ENCODE peak calls at places on chromosome 17, in five cellular contexts. X, L, O, B and M are unnamed samples.

GRCh38 chr17:6592193-6592592 is 35.8 kb upstream of the PITPNM3 start:
- DNase-seq in O (no peak), L (no peak), B (peak), X (no peak), M (peak)

GRCh38 chr17:61684818-61685217 is 93.8 kb upstream of the NACA2 start:
- DNase-seq in O (no peak), L (no peak), X (no peak), B (no peak), M (no peak)

GRCh38 chr17:67017895-67018294 is 26.5 kb upstream of the CACNG1 start:
- DNase-seq in X (no peak), L (no peak), B (no peak), O (no peak), M (no peak)

GRCh38 chr17:19753049-19753444 is 4.9 kb upstream of the ALDH3A1 start:
- DNase-seq in B (peak), O (peak), X (no peak), L (peak), M (peak)

GRCh38 chr17:71085238-71086033 is 916.1 kb downstream of the KCNJ2 start:
- DNase-seq in L (no peak), X (peak), O (no peak), B (no peak), M (no peak)

GRCh38 chr17:77501101-77501566 is 360.4 kb downstream of the SEC14L1 start:
- DNase-seq in X (peak), B (no peak), L (no peak), O (no peak), M (peak)

GRCh38 chr17:72613411-72614292 is 478.8 kb downstream of the SLC39A11 start:
- DNase-seq in L (no peak), X (no peak), B (peak), O (no peak), M (peak)

GRCh38 chr17:29412780-29413565 is 22.8 kb downstream of the TAOK1 start:
- DNase-seq in L (no peak), O (no peak), X (no peak), B (peak), M (peak)

GRCh38 chr17:19905514-19905913 is 37.8 kb upstream of the ULK2 start:
- DNase-seq in X (no peak), O (no peak), B (no peak), L (no peak), M (no peak)

GRCh38 chr17:65918921-65919546 is 272.9 kb downstream of the CEP112 start:
- DNase-seq in X (peak), O (no peak), L (no peak), B (peak), M (peak)

GRCh38 chr17:59766486-59766885 is 59.0 kb downstream of the VMP1 start:
- DNase-seq in L (no peak), B (no peak), O (no peak), X (no peak), M (peak)

GRCh38 chr17:7912927-7913524 is 3.1 kb downstream of the RNF227 start:
- DNase-seq in O (no peak), X (peak), L (no peak), B (peak), M (peak)

GRCh38 chr17:47338026-47338425 is 14.3 kb downstream of the EFCAB13 start:
- DNase-seq in L (no peak), B (no peak), O (no peak), X (no peak), M (no peak)

GRCh38 chr17:34672176-34672785 is 92.9 kb downstream of the TMEM132E start:
- DNase-seq in X (no peak), B (no peak), O (no peak), L (no peak), M (no peak)

GRCh38 chr17:5630434-5630833 is 46.1 kb upstream of the NLRP1 start:
- DNase-seq in O (no peak), X (no peak), L (no peak), B (no peak), M (no peak)

GRCh38 chr17:38729368-38729885 is 714 bp upstream of the CISD3 start:
- DNase-seq in B (no peak), L (no peak), O (no peak), X (no peak), M (no peak)

GRCh38 chr17:19508327-19508867 is 25.3 kb upstream of the SLC47A1 start:
- DNase-seq in X (peak), O (peak), L (peak), B (no peak), M (no peak)

GRCh38 chr17:77424585-77425344 is 284.0 kb downstream of the SEC14L1 start:
- DNase-seq in L (peak), X (no peak), B (peak), O (peak), M (peak)

GRCh38 chr17:6548578-6549330 is 7.6 kb downstream of the PITPNM3 start:
- DNase-seq in X (no peak), B (no peak), L (no peak), O (no peak), M (no peak)

GRCh38 chr17:46195217-46195855 is 2.1 kb upstream of the KANSL1 start:
- DNase-seq in O (no peak), B (no peak), L (no peak), X (no peak), M (no peak)

GRCh38 chr17:46192484-46193245 is 564 bp downstream of the KANSL1 start:
- DNase-seq in X (peak), L (peak), B (peak), O (peak), M (peak)

GRCh38 chr17:46193246-46193625 is at the start of gene KANSL1:
- DNase-seq in X (peak), B (peak), O (peak), L (peak), M (peak)

GRCh38 chr17:46194393-46195216 is 1.4 kb upstream of the KANSL1 start:
- DNase-seq in B (peak), L (no peak), X (peak), O (no peak), M (peak)

GRCh38 chr17:46193626-46194392 is 580 bp upstream of the KANSL1 start:
- DNase-seq in L (peak), O (peak), X (peak), B (peak), M (peak)
- TF ChIP-seq CTCF in L (peak), O (peak), X (peak), B (no peak), M (no peak)

GRCh38 chr17:50868594-50868993 is 2.4 kb upstream of the TOB1 start:
- DNase-seq in X (no peak), L (no peak), O (no peak), B (no peak), M (no peak)
- H3K4me3 ChIP-seq in X (peak), L (peak), O (peak), B (no peak), M (no peak)

GRCh38 chr17:40113110-40113960 is 8.4 kb upstream of the MSL1 start:
- DNase-seq in L (peak), B (peak), O (peak), X (peak), M (peak)
- TF ChIP-seq CTCF in L (peak), B (peak), O (peak), X (peak), M (peak)

DNA sequence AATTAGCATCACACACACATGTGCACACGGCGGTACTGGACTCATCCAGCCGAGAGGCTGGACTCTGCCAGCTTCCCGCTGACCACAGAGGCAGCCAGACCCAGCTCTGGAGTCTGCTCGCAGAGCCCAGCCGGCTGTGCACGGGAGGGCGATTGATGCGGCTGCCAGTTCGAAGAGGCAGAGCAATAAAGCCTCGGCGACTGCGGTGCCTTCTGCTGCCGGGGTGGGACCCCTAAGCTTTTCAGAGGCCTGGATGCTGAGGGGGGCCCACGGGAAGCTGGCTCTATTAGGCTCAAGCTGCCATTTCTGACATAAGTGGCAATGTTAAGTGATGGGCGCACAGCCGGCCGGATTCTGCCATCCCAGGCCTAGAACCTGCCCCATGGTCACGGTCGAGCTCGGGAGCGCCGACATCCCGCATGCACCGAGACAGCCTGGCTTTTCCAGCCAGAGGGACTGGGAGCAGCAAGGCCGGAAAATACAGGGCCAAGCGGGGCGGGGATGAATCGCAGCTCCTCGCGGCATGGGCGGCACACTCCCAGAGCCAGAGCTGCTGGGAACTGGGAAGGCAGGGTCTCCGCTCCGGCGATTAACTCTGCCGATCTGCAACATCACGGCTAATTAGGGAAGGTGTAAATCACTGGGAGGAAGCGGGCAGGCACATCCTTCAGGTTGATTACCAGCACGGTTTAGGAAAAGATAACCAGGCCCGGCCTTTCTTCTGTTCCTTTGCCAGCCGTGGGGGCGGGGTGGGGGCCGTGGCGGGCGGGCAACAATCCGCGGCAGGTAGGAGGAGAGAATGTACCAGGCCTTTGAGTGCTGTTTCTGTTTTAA is 57.7 kb downstream of the TBC1D16 start:
- DNase-seq in L (no peak), B (peak), X (no peak), O (no peak), M (no peak)
- H3K4me3 ChIP-seq in L (no peak), B (no peak), X (no peak), O (no peak), M (no peak)

DNA sequence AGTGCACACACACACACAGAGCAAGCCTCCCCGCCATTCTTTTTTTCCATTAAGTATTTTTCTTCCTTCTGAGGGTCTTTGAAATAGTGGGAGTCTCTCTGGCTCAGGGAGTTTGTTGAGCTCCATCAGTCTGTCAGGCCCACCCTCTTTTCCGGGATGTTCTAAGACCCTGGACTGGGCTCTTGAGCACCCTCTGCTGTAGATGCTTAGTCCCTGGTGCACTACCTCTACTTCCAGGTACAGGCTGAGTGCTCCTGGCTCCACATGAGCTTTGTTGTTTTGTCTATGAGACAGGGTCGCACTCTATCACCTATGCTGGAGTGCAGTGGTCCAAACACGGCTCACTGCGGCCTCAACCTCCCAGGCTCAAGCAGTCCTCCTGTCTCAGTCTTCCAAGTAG is 20.7 kb downstream of the LIMD2 start:
- DNase-seq in L (no peak), O (no peak), B (no peak), X (no peak), M (no peak)
- TF ChIP-seq CTCF in L (no peak), O (no peak), B (no peak), X (peak), M (peak)

GRCh38 chr17:82437325-82437668 is 13.3 kb downstream of the CYBC1 start:
- DNase-seq in O (no peak), X (no peak), B (no peak), L (no peak), M (no peak)
- H3K4me3 ChIP-seq in O (no peak), X (no peak), B (no peak), L (no peak), M (no peak)

DNA sequence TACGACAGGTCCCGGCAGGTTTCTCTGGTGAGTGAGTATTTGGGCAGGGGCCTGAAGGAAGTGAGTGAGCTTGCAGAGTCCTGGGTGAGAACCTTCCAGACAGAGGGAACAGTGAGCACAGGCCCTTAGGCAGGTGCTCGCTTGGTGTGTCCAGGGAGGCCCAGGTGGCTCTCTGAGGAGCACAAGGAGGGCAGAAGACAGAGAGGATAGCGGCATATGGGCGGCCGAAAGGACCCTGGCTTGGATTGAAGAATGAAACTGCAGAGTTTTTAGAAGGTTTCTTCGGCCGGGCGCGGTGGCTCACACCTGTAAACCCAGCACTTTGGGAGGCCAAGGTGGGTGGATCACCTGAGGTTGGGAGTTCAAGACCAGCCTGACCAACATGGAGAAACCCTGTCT is 6.7 kb downstream of the DRG2 start:
- DNase-seq in L (no peak), X (no peak), O (no peak), B (no peak), M (no peak)
- TF ChIP-seq CTCF in L (no peak), X (no peak), O (no peak), B (no peak), M (no peak)

GRCh38 chr17:74671031-74671771 is 41.5 kb downstream of the CD300LF start:
- DNase-seq in O (peak), X (peak), L (peak), B (peak), M (peak)
- H3K4me3 ChIP-seq in O (no peak), X (no peak), L (no peak), B (no peak), M (no peak)